ENCODE peak calls at places on chromosomes 4 and X, in four cellular contexts. K is AG09309, D is SJSA1, F is HFF-Myc. W is an unnamed sample.
A peak's percentile ranks its signal among the peaks of the same experiment; 100 is the strongest.

GRCh38 chr4:140764785-140765392 is 8.7 kb upstream of the TBC1D9 start:
- DNase-seq in K (no peak), D (no peak), F (no peak), W (no peak)

GRCh38 chr4:6915041-6916005 is 5.7 kb downstream of the TBC1D14 start:
- DNase-seq in K (no peak), D (no peak), F (no peak), W (no peak)

GRCh38 chr4:87073570-87074470 is 139.0 kb downstream of the AFF1 start:
- DNase-seq in K (no peak), D (no peak), F (no peak), W (no peak)

GRCh38 chr4:77434299-77435092 is 171.1 kb upstream of the CXCL13 start:
- DNase-seq in K (no peak), D (no peak), F (no peak), W (no peak)

GRCh38 chrX:22037225-22037624 is 5.1 kb downstream of the PHEX start:
- DNase-seq in K (no peak), D (no peak), F (no peak), W (no peak)

GRCh38 chrX:115957862-115958490 is 212.6 kb upstream of the AGTR2 start:
- DNase-seq in K (no peak), D (no peak), F (no peak), W (no peak)

GRCh38 chrX:43750248-43750676 is 94.2 kb downstream of the MAOA start:
- DNase-seq in K (peak; percentile 3), D (no peak), F (peak; percentile 6), W (no peak)

GRCh38 chrX:42472727-42473126 is 305.2 kb downstream of the PPP1R2C start:
- DNase-seq in K (no peak), D (no peak), F (no peak), W (no peak)

GRCh38 chr4:52946811-52947210 is 84.7 kb downstream of the RASL11B start:
- DNase-seq in K (no peak), D (no peak), F (no peak), W (no peak)

GRCh38 chr4:158801066-158801465 is 32.2 kb downstream of the FNIP2 start:
- DNase-seq in K (no peak), D (no peak), F (no peak), W (no peak)

GRCh38 chrX:50638123-50638522 is 167.5 kb upstream of the DGKK start:
- DNase-seq in K (no peak), D (no peak), F (no peak), W (no peak)

GRCh38 chrX:20361890-20362262 is 95.2 kb upstream of the RPS6KA3 start:
- DNase-seq in K (no peak), D (no peak), F (no peak), W (peak; percentile 41)

GRCh38 chr4:62709618-62710252 is 1509.6 kb downstream of the ADGRL3 start:
- DNase-seq in K (no peak), D (no peak), F (no peak), W (no peak)

GRCh38 chr4:5710962-5711478 is at the start of gene EVC:
- DNase-seq in K (no peak), D (peak; percentile 77), F (peak; percentile 33), W (no peak)

GRCh38 chr4:54685810-54686209 is 28.1 kb downstream of the KIT start:
- DNase-seq in K (no peak), D (no peak), F (no peak), W (no peak)

GRCh38 chr4:47640911-47641310 is 155.8 kb downstream of the ATP10D start:
- DNase-seq in K (no peak), D (no peak), F (no peak), W (no peak)

DNA sequence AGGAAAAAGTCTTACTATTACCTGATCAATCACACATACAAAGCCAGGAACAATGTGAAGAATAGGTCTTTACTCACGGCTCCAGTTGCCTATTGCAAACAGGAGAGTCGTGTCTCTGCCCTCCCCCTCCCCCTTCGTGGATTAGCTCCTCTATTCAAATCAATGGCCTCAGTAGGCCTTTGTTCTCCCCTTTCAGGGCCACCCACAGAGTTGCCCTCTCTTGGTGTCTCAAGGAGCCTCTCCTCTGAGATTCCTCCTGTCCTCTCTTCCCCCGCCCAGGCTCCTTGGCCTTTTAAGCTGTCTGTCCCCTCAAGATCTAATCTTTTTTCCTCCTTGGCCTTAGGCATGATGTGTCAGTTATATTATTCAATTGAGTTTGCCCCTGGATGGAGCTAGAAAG is 107.2 kb upstream of the NALF2 start:
- DNase-seq in K (no peak), D (peak; percentile 52), F (no peak), W (no peak)
- H3K4me3 ChIP-seq in K (no peak overlapping the region), D (no peak overlapping the region), F (no peak overlapping the region), W (no peak overlapping the region)

GRCh38 chr4:10006604-10007435 is 14.5 kb downstream of the SLC2A9 start:
- DNase-seq in K (no peak), D (no peak), F (no peak), W (no peak)
- H3K4me3 ChIP-seq in K (no peak overlapping the region), D (no peak overlapping the region), F (no peak overlapping the region), W (no peak overlapping the region)

GRCh38 chrX:72238721-72239475 is at the start of gene ERCC6L:
- DNase-seq in K (peak; percentile 27), D (peak; percentile 90), F (peak; percentile 64), W (peak; percentile 5)
- H3K4me3 ChIP-seq in K (peak within 1 kb of the TSS; percentile 49), D (peak within 1 kb of the TSS; percentile 59), F (peak within 1 kb of the TSS; percentile 60), W (peak within 1 kb of the TSS; percentile 60)

DNA sequence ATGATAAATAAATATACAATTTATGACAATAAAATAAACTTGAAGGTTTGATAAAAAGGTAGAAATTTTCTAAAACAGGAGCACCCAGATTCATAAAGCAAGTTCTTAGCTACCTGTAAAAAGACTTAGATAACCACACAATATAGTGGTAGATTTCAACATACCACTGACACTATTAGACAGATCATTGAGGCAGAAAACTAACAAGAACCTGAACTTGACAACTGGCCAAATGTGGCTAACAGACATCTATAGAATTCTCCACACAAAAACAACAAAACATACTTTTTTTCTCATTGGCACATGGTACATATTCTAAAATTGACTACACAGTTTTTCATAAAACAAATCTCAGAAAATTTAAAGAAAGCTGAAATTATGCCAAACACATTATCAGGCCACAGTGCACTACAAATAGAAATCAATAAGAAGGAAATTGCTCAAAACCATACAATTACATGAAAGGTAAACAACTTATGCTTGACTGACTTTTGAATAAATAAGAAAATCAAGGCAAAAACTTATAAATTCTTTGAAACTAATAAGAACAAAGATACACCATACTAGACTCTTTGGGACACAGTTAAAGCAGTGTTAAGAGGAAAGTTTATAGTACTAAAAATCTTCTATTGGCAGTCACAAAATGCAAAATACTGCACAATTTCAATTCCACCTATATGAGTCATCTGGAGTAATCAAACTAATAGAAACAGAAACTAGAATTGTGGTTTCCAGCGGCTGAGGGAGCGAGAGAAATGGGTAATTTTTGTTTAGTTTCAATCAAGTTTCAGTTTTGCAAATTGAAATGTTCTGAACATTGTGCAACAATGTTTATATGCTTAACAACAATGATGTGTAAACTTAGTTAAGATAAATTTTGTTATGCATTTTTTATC is 925.6 kb downstream of the SH3BGRL start:
- DNase-seq in K (no peak), D (no peak), F (no peak), W (no peak)
- H3K4me3 ChIP-seq in K (no peak overlapping the region), D (no peak overlapping the region), F (no peak overlapping the region), W (no peak overlapping the region)

GRCh38 chrX:106612403-106612789 is 618 bp downstream of the RADX start:
- DNase-seq in K (no peak), D (no peak), F (no peak), W (no peak)
- H3K4me3 ChIP-seq in K (peak overlapping the region; percentile 62), D (no peak overlapping the region), F (peak overlapping the region; percentile 41), W (peak overlapping the region; percentile 61)

GRCh38 chr4:20254517-20255250 is 3.0 kb downstream of the SLIT2 start:
- DNase-seq in K (no peak), D (peak; percentile 74), F (no peak), W (no peak)
- H3K4me3 ChIP-seq in K (peak overlapping the region; percentile 87), D (peak overlapping the region; percentile 51), F (peak overlapping the region; percentile 94), W (peak overlapping the region; percentile 75)